ENCODE peak calls at places on chromosome 12, in five cellular contexts. One of them, this sample, is unnamed. For H3K4me1, the result is how much of the 10 kb centered on the place peaks cover.

GRCh38 chr12:65615091-65615490 is 209.2 kb upstream of the HMGA2 start:
- DNase-seq in cardiac muscle cell: no peak
- DNase-seq in GM12878: no peak
- DNase-seq in stomach: no peak
- DNase-seq in foreskin keratinocyte: no peak
- DNase-seq in this sample: no peak

GRCh38 chr12:95337176-95337575 is 119.6 kb downstream of the VEZT start:
- DNase-seq in cardiac muscle cell: no peak
- DNase-seq in GM12878: no peak
- DNase-seq in stomach: no peak
- DNase-seq in foreskin keratinocyte: no peak
- DNase-seq in this sample: no peak

GRCh38 chr12:26341481-26341880 is 146.1 kb downstream of the SSPN start:
- DNase-seq in cardiac muscle cell: no peak
- DNase-seq in GM12878: no peak
- DNase-seq in stomach: no peak
- DNase-seq in foreskin keratinocyte: no peak
- DNase-seq in this sample: no peak

GRCh38 chr12:63802012-63802608 is 22.4 kb downstream of the RXYLT1 start:
- DNase-seq in cardiac muscle cell: peak
- DNase-seq in GM12878: no peak
- DNase-seq in stomach: no peak
- DNase-seq in foreskin keratinocyte: no peak
- DNase-seq in this sample: no peak

GRCh38 chr12:53623986-53624385 is 2.2 kb downstream of the ATF7 start:
- DNase-seq in cardiac muscle cell: peak
- DNase-seq in GM12878: no peak
- DNase-seq in stomach: no peak
- DNase-seq in foreskin keratinocyte: no peak
- DNase-seq in this sample: no peak

GRCh38 chr12:124563401-124563800 is 4.0 kb downstream of the NCOR2 start:
- DNase-seq in cardiac muscle cell: no peak
- DNase-seq in GM12878: no peak
- DNase-seq in stomach: no peak
- DNase-seq in foreskin keratinocyte: no peak
- DNase-seq in this sample: no peak

GRCh38 chr12:42162198-42162597 is 17.5 kb upstream of the GXYLT1 start:
- DNase-seq in cardiac muscle cell: no peak
- DNase-seq in GM12878: no peak
- DNase-seq in stomach: no peak
- DNase-seq in foreskin keratinocyte: peak
- DNase-seq in this sample: no peak

GRCh38 chr12:121628536-121628935 is 2.2 kb downstream of the ORAI1 start:
- DNase-seq in cardiac muscle cell: no peak
- DNase-seq in GM12878: no peak
- DNase-seq in stomach: no peak
- DNase-seq in foreskin keratinocyte: no peak
- DNase-seq in this sample: no peak

GRCh38 chr12:54989829-54990228 is 5.3 kb upstream of the TESPA1 start:
- DNase-seq in cardiac muscle cell: no peak
- DNase-seq in GM12878: no peak
- DNase-seq in stomach: no peak
- DNase-seq in foreskin keratinocyte: no peak
- DNase-seq in this sample: no peak

GRCh38 chr12:63869656-63870055 is 25.2 kb downstream of the SRGAP1 start:
- DNase-seq in cardiac muscle cell: no peak
- DNase-seq in GM12878: no peak
- DNase-seq in stomach: no peak
- DNase-seq in foreskin keratinocyte: peak
- DNase-seq in this sample: no peak

GRCh38 chr12:116534341-116535121 is 24.6 kb upstream of the MAP1LC3B2 start:
- DNase-seq in cardiac muscle cell: no peak
- DNase-seq in GM12878: no peak
- DNase-seq in stomach: no peak
- DNase-seq in foreskin keratinocyte: no peak
- DNase-seq in this sample: no peak

GRCh38 chr12:4261655-4262054 is 11.9 kb upstream of the CCND2 start:
- DNase-seq in cardiac muscle cell: no peak
- DNase-seq in GM12878: peak
- DNase-seq in stomach: no peak
- DNase-seq in foreskin keratinocyte: no peak
- DNase-seq in this sample: no peak

GRCh38 chr12:112979281-112979680 is 962 bp downstream of the OAS2 start:
- DNase-seq in cardiac muscle cell: no peak
- DNase-seq in GM12878: peak
- DNase-seq in stomach: peak
- DNase-seq in foreskin keratinocyte: peak
- DNase-seq in this sample: no peak

GRCh38 chr12:94770777-94771176 is 120.4 kb upstream of the TMCC3 start:
- DNase-seq in cardiac muscle cell: no peak
- DNase-seq in GM12878: no peak
- DNase-seq in stomach: no peak
- DNase-seq in foreskin keratinocyte: no peak
- DNase-seq in this sample: no peak

GRCh38 chr12:116484807-116485206 is 74.4 kb upstream of the MAP1LC3B2 start:
- DNase-seq in cardiac muscle cell: no peak
- DNase-seq in GM12878: no peak
- DNase-seq in stomach: no peak
- DNase-seq in foreskin keratinocyte: no peak
- DNase-seq in this sample: no peak

GRCh38 chr12:112525426-112525809 is 106.7 kb downstream of the PTPN11 start:
- DNase-seq in cardiac muscle cell: no peak
- DNase-seq in GM12878: no peak
- DNase-seq in stomach: no peak
- DNase-seq in foreskin keratinocyte: no peak
- DNase-seq in this sample: no peak

GRCh38 chr12:54954228-54954627 is 30.3 kb downstream of the TESPA1 start:
- DNase-seq in cardiac muscle cell: no peak
- DNase-seq in GM12878: no peak
- DNase-seq in stomach: no peak
- DNase-seq in foreskin keratinocyte: no peak
- DNase-seq in this sample: no peak

GRCh38 chr12:53737951-53738833 is 10.9 kb upstream of the CALCOCO1 start:
- DNase-seq in cardiac muscle cell: no peak
- DNase-seq in GM12878: no peak
- DNase-seq in stomach: peak
- DNase-seq in foreskin keratinocyte: no peak
- DNase-seq in this sample: no peak

GRCh38 chr12:104720346-104721064 is 237.6 kb downstream of the SLC41A2 start:
- DNase-seq in cardiac muscle cell: no peak
- DNase-seq in GM12878: no peak
- DNase-seq in stomach: peak
- DNase-seq in foreskin keratinocyte: no peak
- DNase-seq in this sample: no peak

GRCh38 chr12:3747543-3747942 is 5.4 kb downstream of the CRACR2A start:
- DNase-seq in cardiac muscle cell: no peak
- DNase-seq in GM12878: no peak
- DNase-seq in stomach: peak
- DNase-seq in foreskin keratinocyte: no peak
- DNase-seq in this sample: no peak

GRCh38 chr12:82981150-82981549 is 294.4 kb downstream of the TMTC2 start:
- DNase-seq in cardiac muscle cell: no peak
- DNase-seq in GM12878: no peak
- DNase-seq in stomach: no peak
- DNase-seq in foreskin keratinocyte: no peak
- DNase-seq in this sample: no peak

GRCh38 chr12:123436017-123436964 is at the start of gene RILPL2:
- DNase-seq in cardiac muscle cell: peak
- DNase-seq in GM12878: peak
- DNase-seq in stomach: peak
- DNase-seq in foreskin keratinocyte: peak
- DNase-seq in this sample: no peak

GRCh38 chr12:59067068-59067467 is 146.8 kb upstream of the LRIG3 start:
- DNase-seq in cardiac muscle cell: no peak
- DNase-seq in GM12878: no peak
- DNase-seq in stomach: no peak
- DNase-seq in foreskin keratinocyte: peak
- DNase-seq in this sample: no peak

GRCh38 chr12:45338272-45338671 is 122.4 kb downstream of the ANO6 start:
- DNase-seq in cardiac muscle cell: peak
- DNase-seq in GM12878: no peak
- DNase-seq in stomach: no peak
- DNase-seq in foreskin keratinocyte: no peak
- DNase-seq in this sample: no peak

GRCh38 chr12:25903603-25904245 is 54.8 kb upstream of the RASSF8 start:
- DNase-seq in cardiac muscle cell: no peak
- DNase-seq in GM12878: no peak
- DNase-seq in stomach: no peak
- DNase-seq in foreskin keratinocyte: no peak
- DNase-seq in this sample: no peak

GRCh38 chr12:76275511-76276093 is 72.6 kb downstream of the BBS10 start:
- DNase-seq in cardiac muscle cell: no peak
- DNase-seq in GM12878: no peak
- DNase-seq in stomach: no peak
- DNase-seq in foreskin keratinocyte: no peak
- DNase-seq in this sample: no peak

GRCh38 chr12:68939500-68939899 is 6.5 kb upstream of the CPM start:
- DNase-seq in cardiac muscle cell: no peak
- DNase-seq in GM12878: no peak
- DNase-seq in stomach: no peak
- DNase-seq in foreskin keratinocyte: no peak
- DNase-seq in this sample: no peak

GRCh38 chr12:123478762-123479161 is 20.8 kb downstream of the SNRNP35 start:
- DNase-seq in cardiac muscle cell: no peak
- DNase-seq in GM12878: no peak
- DNase-seq in stomach: no peak
- DNase-seq in foreskin keratinocyte: no peak
- DNase-seq in this sample: no peak

GRCh38 chr12:62005615-62006014 is 254.6 kb upstream of the USP15 start:
- DNase-seq in cardiac muscle cell: no peak
- DNase-seq in GM12878: no peak
- DNase-seq in stomach: no peak
- DNase-seq in foreskin keratinocyte: no peak
- DNase-seq in this sample: no peak

GRCh38 chr12:62008703-62009102 is 251.5 kb upstream of the USP15 start:
- DNase-seq in cardiac muscle cell: no peak
- DNase-seq in GM12878: no peak
- DNase-seq in stomach: no peak
- DNase-seq in foreskin keratinocyte: no peak
- DNase-seq in this sample: no peak

GRCh38 chr12:62003217-62003616 is 257.0 kb upstream of the USP15 start:
- DNase-seq in cardiac muscle cell: no peak
- DNase-seq in GM12878: no peak
- DNase-seq in stomach: no peak
- DNase-seq in foreskin keratinocyte: no peak
- DNase-seq in this sample: no peak

GRCh38 chr12:62009445-62009844 is 250.8 kb upstream of the USP15 start:
- DNase-seq in cardiac muscle cell: no peak
- DNase-seq in GM12878: no peak
- DNase-seq in stomach: no peak
- DNase-seq in foreskin keratinocyte: no peak
- DNase-seq in this sample: no peak

GRCh38 chr12:62006076-62006732 is 254.0 kb upstream of the USP15 start:
- DNase-seq in cardiac muscle cell: peak
- DNase-seq in GM12878: no peak
- DNase-seq in stomach: no peak
- DNase-seq in foreskin keratinocyte: peak
- DNase-seq in this sample: peak
- TF ChIP-seq CTCF in cardiac muscle cell: peak
- TF ChIP-seq CTCF in GM12878: peak
- TF ChIP-seq CTCF in stomach: peak
- TF ChIP-seq CTCF in foreskin keratinocyte: peak
- TF ChIP-seq CTCF in this sample: peak

GRCh38 chr12:6534158-6534913 is at the start of gene GAPDH:
- DNase-seq in cardiac muscle cell: peak
- DNase-seq in GM12878: peak
- DNase-seq in stomach: peak
- DNase-seq in foreskin keratinocyte: peak
- DNase-seq in this sample: peak

GRCh38 chr12:6536894-6537579 is 2.7 kb downstream of the GAPDH start:
- DNase-seq in cardiac muscle cell: no peak
- DNase-seq in GM12878: no peak
- DNase-seq in stomach: no peak
- DNase-seq in foreskin keratinocyte: no peak
- DNase-seq in this sample: no peak

GRCh38 chr12:6535960-6536847 is 1.9 kb downstream of the GAPDH start:
- DNase-seq in cardiac muscle cell: no peak
- DNase-seq in GM12878: no peak
- DNase-seq in stomach: no peak
- DNase-seq in foreskin keratinocyte: no peak
- DNase-seq in this sample: no peak

GRCh38 chr12:6534914-6535696 is 788 bp downstream of the GAPDH start:
- DNase-seq in cardiac muscle cell: peak
- DNase-seq in GM12878: no peak
- DNase-seq in stomach: peak
- DNase-seq in foreskin keratinocyte: peak
- DNase-seq in this sample: no peak

DNA sequence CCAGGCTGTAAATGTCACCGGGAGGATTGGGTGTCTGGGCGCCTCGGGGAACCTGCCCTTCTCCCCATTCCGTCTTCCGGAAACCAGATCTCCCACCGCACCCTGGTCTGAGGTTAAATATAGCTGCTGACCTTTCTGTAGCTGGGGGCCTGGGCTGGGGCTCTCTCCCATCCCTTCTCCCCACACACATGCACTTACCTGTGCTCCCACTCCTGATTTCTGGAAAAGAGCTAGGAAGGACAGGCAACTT is 1.3 kb downstream of the GAPDH start:
- DNase-seq in cardiac muscle cell: no peak
- DNase-seq in GM12878: no peak
- DNase-seq in stomach: no peak
- DNase-seq in foreskin keratinocyte: no peak
- DNase-seq in this sample: no peak
- H3K4me1 ChIP-seq in cardiac muscle cell: under half
- H3K4me1 ChIP-seq in GM12878: under half
- H3K4me1 ChIP-seq in stomach: half or more
- H3K4me1 ChIP-seq in foreskin keratinocyte: under half
- H3K4me1 ChIP-seq in this sample: half or more

GRCh38 chr12:32846053-32846452 is 50.5 kb downstream of the PKP2 start:
- DNase-seq in cardiac muscle cell: no peak
- DNase-seq in GM12878: no peak
- DNase-seq in stomach: no peak
- DNase-seq in foreskin keratinocyte: no peak
- DNase-seq in this sample: no peak
- H3K27ac ChIP-seq in cardiac muscle cell: peak
- H3K27ac ChIP-seq in GM12878: no peak
- H3K27ac ChIP-seq in stomach: no peak
- H3K27ac ChIP-seq in foreskin keratinocyte: no peak
- H3K27ac ChIP-seq in this sample: no peak

DNA sequence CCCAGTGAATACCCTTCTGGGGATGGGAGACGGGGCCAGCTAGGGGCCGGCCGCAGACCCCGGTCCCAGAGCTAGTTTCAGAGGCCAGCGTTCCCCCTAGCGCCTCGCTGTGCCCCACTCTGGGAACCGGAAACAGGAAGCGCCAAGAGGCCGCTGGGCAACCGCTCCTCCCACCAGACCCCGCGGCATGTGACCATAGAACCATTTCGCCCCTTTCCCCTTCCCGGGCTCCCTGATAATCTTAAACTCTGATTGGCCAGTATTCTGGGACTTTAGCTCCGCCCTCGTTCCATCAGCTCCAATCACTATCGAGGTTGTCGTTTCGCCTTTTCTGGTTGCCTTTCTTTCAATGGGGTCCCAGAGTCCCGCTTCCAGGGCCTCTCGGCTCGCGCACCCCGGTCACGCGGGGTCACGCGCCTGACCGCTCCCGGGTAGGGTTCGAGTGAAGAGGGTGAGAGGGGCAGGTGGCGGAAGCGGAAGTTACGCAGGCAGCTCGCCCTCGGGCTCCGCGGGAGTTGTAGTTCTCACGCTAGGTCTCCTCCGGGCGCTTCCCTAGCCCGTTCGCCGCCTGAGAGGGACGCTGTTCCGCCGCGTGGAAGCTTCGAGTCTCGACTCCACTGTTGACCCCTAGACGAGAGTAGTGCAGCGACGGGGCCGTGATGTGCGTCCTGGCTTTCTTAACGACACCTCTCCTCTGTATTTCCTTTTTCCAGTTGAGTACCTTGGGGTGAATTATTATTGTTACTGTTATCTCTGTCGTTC is at the start of gene M6PR:
- DNase-seq in cardiac muscle cell: peak
- DNase-seq in GM12878: peak
- DNase-seq in stomach: peak
- DNase-seq in foreskin keratinocyte: peak
- DNase-seq in this sample: peak
- TF ChIP-seq CTCF in cardiac muscle cell: peak
- TF ChIP-seq CTCF in GM12878: peak
- TF ChIP-seq CTCF in stomach: no peak
- TF ChIP-seq CTCF in foreskin keratinocyte: peak
- TF ChIP-seq CTCF in this sample: peak

This sample was measured in Panc1.